ENCODE peak calls at places on chromosomes 1 and 21, in four cellular contexts. D is spleen; S is CD4-positive, alpha-beta T cell; G is Calu3. V is an unnamed sample.

GRCh38 chr1:91754348-91754747 is 131.6 kb downstream of the TGFBR3 start:
- DNase-seq in D (no peak), S (no peak), G (no peak), V (no peak)

GRCh38 chr1:59505596-59506028 is 208.7 kb downstream of the FGGY start:
- DNase-seq in D (no peak), G (no peak), S (no peak), V (no peak)

GRCh38 chr21:37509802-37510393 is 143.3 kb downstream of the DYRK1A start:
- DNase-seq in S (no peak), D (no peak), G (no peak), V (no peak)

GRCh38 chr1:58799080-58799479 is 15.2 kb upstream of the JUN start:
- DNase-seq in S (no peak), G (no peak), D (no peak), V (no peak)

GRCh38 chr1:116373451-116374339 is 651 bp downstream of the ATP1A1 start:
- DNase-seq in D (peak), G (peak), S (peak), V (no peak)

GRCh38 chr1:112971006-112971405 is 15.0 kb upstream of the SLC16A1 start:
- DNase-seq in D (no peak), S (no peak), G (no peak), V (no peak)

GRCh38 chr1:31460027-31460426 is 47.0 kb downstream of the SERINC2 start:
- DNase-seq in D (no peak), S (no peak), G (no peak), V (no peak)

GRCh38 chr1:10638559-10639300 is 157.7 kb downstream of the CASZ1 start:
- DNase-seq in D (no peak), S (no peak), G (no peak), V (no peak)

GRCh38 chr1:168297019-168297418 is 16.3 kb downstream of the TBX19 start:
- DNase-seq in G (no peak), D (no peak), S (no peak), V (no peak)

GRCh38 chr21:42220138-42220701 is 1.3 kb downstream of the ABCG1 start:
- DNase-seq in S (peak), D (peak), G (peak), V (no peak)

GRCh38 chr1:171794085-171794484 is 12.6 kb downstream of the METTL13 start:
- DNase-seq in G (no peak), D (no peak), S (no peak), V (no peak)

GRCh38 chr1:186420923-186421322 is 40.0 kb downstream of the PDC start:
- DNase-seq in D (no peak), S (no peak), G (no peak), V (no peak)

GRCh38 chr1:40041466-40041838 is 923 bp downstream of the CAP1 start:
- DNase-seq in G (no peak), S (no peak), D (no peak), V (no peak)

GRCh38 chr1:160437432-160438319 is 37.3 kb downstream of the VANGL2 start:
- DNase-seq in D (no peak), S (no peak), G (no peak), V (no peak)

GRCh38 chr1:6108476-6108875 is 62.8 kb downstream of the KCNAB2 start:
- DNase-seq in D (no peak), S (no peak), G (no peak), V (no peak)

GRCh38 chr1:88802950-88803349 is 88.4 kb downstream of the GTF2B start:
- DNase-seq in G (no peak), S (no peak), D (no peak), V (no peak)

GRCh38 chr1:98051065-98051675 is 130.3 kb upstream of the DPYD start:
- DNase-seq in G (peak), D (peak), S (peak), V (peak)

GRCh38 chr1:28642056-28642846 is 616 bp downstream of the TAF12 start:
- DNase-seq in S (no peak), G (peak), D (no peak), V (no peak)

GRCh38 chr1:19412654-19413053 is 72.7 kb downstream of the CAPZB start:
- DNase-seq in D (no peak), G (no peak), S (no peak), V (no peak)

GRCh38 chr1:11714831-11715574 is 20.9 kb upstream of the AGTRAP start:
- DNase-seq in G (no peak), D (no peak), S (no peak), V (no peak)

GRCh38 chr21:21383126-21383525 is 384.9 kb downstream of the NCAM2 start:
- DNase-seq in G (no peak), S (no peak), D (no peak), V (no peak)

GRCh38 chr1:93776728-93777127 is 95.1 kb upstream of the BCAR3 start:
- DNase-seq in D (no peak), G (no peak), S (no peak), V (no peak)

GRCh38 chr1:110477041-110477440 is 26.1 kb downstream of the PROK1 start:
- DNase-seq in D (no peak), G (peak), S (no peak), V (no peak)

GRCh38 chr1:94296018-94296417 is 58.6 kb upstream of the ARHGAP29 start:
- DNase-seq in S (no peak), G (no peak), D (no peak), V (no peak)

GRCh38 chr1:156479093-156480014 is 21.2 kb downstream of the MEF2D start:
- DNase-seq in D (no peak), S (no peak), G (no peak), V (no peak)

GRCh38 chr1:248710305-248710900 is 7.8 kb upstream of the OR14I1 start:
- DNase-seq in G (no peak), S (no peak), D (no peak), V (no peak)

GRCh38 chr1:905811-906531 is 17.8 kb upstream of the SAMD11 start:
- DNase-seq in G (no peak), S (no peak), D (peak), V (no peak)

GRCh38 chr1:119647228-119647733 is 785 bp downstream of the ZNF697 start:
- DNase-seq in G (no peak), S (no peak), D (no peak), V (peak)

GRCh38 chr1:27551953-27552312 is 52.0 kb downstream of the AHDC1 start:
- DNase-seq in G (no peak), S (no peak), D (no peak), V (no peak)

GRCh38 chr1:27551170-27551952 is 52.6 kb downstream of the AHDC1 start:
- DNase-seq in D (no peak), G (no peak), S (no peak), V (no peak)

GRCh38 chr1:27554293-27554692 is 49.7 kb downstream of the AHDC1 start:
- DNase-seq in G (no peak), D (no peak), S (no peak), V (no peak)

GRCh38 chr1:27554777-27555699 is 48.9 kb downstream of the AHDC1 start:
- DNase-seq in S (no peak), G (no peak), D (no peak), V (no peak)

DNA sequence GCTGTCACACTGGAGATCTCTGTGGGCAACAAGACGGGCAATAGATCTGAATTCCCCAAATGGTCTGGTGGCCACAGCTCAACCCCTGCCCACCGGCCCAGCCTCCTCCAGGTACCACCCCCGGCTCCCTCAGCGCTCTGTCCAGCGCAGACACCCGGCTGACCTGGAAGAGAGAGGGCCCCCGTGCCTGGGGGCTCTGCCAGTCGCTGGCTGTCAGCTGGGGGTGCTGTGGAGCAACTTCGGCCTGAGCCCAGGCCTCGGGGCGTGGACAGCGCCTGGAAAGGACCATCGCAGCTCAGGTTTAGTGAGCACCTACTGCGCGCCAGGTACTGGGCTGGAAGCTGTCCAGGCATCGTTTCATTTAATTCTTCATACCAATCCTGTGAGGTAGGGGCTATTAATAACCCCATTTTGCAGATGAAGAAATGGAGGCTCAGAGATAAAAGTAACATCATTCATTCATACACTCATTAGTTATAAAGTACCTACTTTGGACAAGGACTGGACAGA is 51.0 kb downstream of the AHDC1 start:
- DNase-seq in S (no peak), D (no peak), G (no peak), V (no peak)
- TF ChIP-seq CTCF in S (no peak), D (no peak), G (no peak), V (no peak)

GRCh38 chr1:46670134-46670533 is 1.5 kb upstream of the TEX38 start:
- DNase-seq in G (no peak), D (no peak), S (no peak), V (no peak)
- TF ChIP-seq CTCF in G (no peak), D (no peak), S (no peak), V (no peak)

DNA sequence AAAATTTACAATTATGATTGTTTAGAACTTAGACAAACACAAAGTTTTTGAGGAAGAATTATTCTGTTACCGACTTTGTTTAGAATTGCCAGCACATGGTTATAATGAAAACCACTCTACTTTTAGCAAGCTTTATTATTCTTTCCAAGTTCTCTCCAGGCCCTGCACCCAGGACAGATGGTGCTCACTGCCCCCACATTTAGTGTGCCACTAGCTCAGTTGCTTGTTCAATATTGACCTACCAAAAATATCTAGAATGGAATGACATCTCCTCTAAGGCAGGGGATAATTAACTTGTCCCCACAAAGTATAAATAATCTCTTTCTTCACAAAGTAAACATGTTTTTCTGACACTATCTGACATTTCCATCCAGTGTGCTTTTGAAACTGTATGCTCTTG is 467.0 kb downstream of the TTLL7 start:
- DNase-seq in D (no peak), S (no peak), G (no peak), V (no peak)
- TF ChIP-seq CTCF in D (no peak), S (no peak), G (no peak), V (no peak)

GRCh38 chr1:17741052-17741451 is 14.1 kb upstream of the ACTL8 start:
- DNase-seq in D (no peak), G (no peak), S (no peak), V (no peak)
- TF ChIP-seq CTCF in D (no peak), G (no peak), S (no peak), V (no peak)

DNA sequence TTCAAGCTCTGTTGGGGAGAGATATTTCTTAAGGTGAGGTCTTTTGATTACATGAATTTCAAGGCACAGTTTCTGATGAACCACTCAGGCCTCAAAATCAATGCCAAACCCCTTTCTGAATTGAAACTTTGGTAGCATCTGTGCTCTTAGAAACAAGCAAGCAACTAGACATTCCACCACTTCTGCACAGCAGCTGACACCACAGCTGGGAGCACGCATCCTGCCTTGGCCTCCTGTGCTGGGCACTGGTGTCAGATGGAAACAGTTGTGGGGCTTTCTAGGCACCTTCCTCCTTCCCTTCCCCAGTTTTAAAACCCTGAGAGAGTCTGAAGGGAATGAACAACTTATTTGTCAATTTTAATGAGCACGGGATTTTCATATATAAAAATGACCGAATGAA is 360.2 kb downstream of the ADGRL2 start:
- DNase-seq in G (no peak), D (no peak), S (no peak), V (no peak)
- TF ChIP-seq CTCF in G (no peak), D (no peak), S (no peak), V (no peak)

DNA sequence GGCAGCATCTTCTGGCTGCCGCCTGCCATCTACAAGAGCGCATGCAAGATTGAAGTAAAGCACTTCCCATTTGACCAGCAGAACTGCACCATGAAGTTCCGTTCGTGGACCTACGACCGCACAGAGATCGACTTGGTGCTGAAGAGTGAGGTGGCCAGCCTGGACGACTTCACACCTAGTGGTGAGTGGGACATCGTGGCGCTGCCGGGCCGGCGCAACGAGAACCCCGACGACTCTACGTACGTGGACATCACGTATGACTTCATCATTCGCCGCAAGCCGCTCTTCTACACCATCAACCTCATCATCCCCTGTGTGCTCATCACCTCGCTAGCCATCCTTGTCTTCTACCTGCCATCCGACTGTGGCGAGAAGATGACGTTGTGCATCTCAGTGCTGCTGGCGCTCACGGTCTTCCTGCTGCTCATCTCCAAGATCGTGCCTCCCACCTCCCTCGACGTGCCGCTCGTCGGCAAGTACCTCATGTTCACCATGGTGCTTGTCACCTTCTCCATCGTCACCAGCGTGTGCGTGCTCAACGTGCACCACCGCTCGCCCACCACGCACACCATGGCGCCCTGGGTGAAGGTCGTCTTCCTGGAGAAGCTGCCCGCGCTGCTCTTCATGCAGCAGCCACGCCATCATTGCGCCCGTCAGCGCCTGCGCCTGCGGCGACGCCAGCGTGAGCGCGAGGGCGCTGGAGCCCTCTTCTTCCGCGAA is 3.8 kb downstream of the CHRNB2 start:
- DNase-seq in S (no peak), G (no peak), D (no peak), V (no peak)
- TF ChIP-seq CTCF in S (no peak), G (no peak), D (no peak), V (no peak)

DNA sequence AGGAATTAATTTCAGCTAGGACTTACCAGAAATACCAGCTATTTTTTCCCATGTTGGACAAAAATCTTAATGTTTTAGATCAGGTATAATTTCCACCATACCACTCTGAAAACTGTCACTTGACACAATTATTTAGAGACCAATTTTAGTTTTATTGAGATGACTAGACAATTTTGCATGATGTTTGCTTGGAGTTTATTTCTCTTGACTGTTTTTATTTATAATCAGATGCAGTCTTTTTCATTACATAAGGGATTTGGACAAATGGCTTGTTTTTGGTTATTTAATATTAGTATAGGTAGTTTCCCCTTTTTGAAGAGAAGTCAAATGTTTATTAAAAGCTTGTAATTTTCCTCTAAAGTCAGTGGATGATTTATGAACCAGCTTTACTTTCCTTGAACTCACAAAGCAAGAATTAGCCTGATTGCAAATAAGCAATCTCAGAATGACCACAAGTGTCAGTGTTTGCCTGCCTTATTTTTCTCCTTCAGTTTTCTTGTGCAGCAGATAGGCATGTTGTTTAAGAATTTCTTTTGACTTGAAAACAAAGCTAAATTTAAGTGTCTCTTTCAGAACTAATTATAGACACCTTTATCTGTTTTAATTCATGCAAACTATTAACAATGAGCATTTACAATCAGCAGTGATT is 3.8 kb upstream of the B3GALT2 start:
- DNase-seq in D (no peak), S (no peak), G (no peak), V (no peak)
- TF ChIP-seq CTCF in D (no peak), S (no peak), G (peak), V (no peak)

GRCh38 chr1:216765346-216766300 is 42.4 kb upstream of the ESRRG start:
- DNase-seq in G (no peak), S (no peak), D (no peak), V (no peak)
- TF ChIP-seq CTCF in G (no peak), S (no peak), D (no peak), V (no peak)